ENCODE peak calls at places on chromosomes 5 and 9, in four cellular contexts. C, Q, F and K are unnamed samples.

GRCh38 chr5:161105563-161105962 is 253.6 kb upstream of the ATP10B start:
- DNase-seq in C (no peak), F (no peak), Q (no peak), K (no peak)

GRCh38 chr9:109640232-109641078 is 139.5 kb upstream of the PALM2AKAP2 start:
- DNase-seq in Q (peak), C (peak), F (peak), K (no peak)

GRCh38 chr9:135485832-135486231 is 6.2 kb downstream of the PPP1R26 start:
- DNase-seq in C (no peak), F (no peak), Q (no peak), K (no peak)

GRCh38 chr5:179207470-179207869 is 137.8 kb downstream of the ADAMTS2 start:
- DNase-seq in C (no peak), F (no peak), Q (no peak), K (no peak)

GRCh38 chr5:56299212-56299611 is 66.1 kb upstream of the ANKRD55 start:
- DNase-seq in F (no peak), Q (no peak), C (no peak), K (no peak)

GRCh38 chr5:148880696-148881095 is 54.3 kb downstream of the ADRB2 start:
- DNase-seq in F (no peak), Q (no peak), C (no peak), K (no peak)

GRCh38 chr5:135046661-135047346 is 12.8 kb upstream of the PITX1 start:
- DNase-seq in C (no peak), F (no peak), Q (no peak), K (no peak)

GRCh38 chr9:33170464-33171156 is 3.5 kb upstream of the B4GALT1 start:
- DNase-seq in F (peak), C (no peak), Q (peak), K (no peak)

GRCh38 chr9:129737479-129738269 is 15.2 kb downstream of the PTGES start:
- DNase-seq in C (peak), Q (peak), F (peak), K (no peak)

GRCh38 chr9:133800266-133800665 is 62.1 kb upstream of the SARDH start:
- DNase-seq in F (no peak), C (no peak), Q (no peak), K (no peak)